ENCODE peak calls at places on chromosomes 3 and 15, in eight cellular contexts. O, W, Q, U, L, H, B and N are unnamed samples.

GRCh38 chr3:61925721-61926120 is 364.4 kb downstream of the PTPRG start:
- DNase-seq in U (no peak), L (no peak), W (peak; percentile 5), O (no peak), Q (peak; percentile 37), B (no peak), H (no peak), N (no peak)

GRCh38 chr15:28953573-28954195 is 67.9 kb downstream of the APBA2 start:
- DNase-seq in U (no peak), L (no peak), O (no peak), H (no peak), W (no peak), Q (peak; percentile 80), B (no peak), N (no peak)

GRCh38 chr3:151210676-151211381 is 7.8 kb upstream of the GPR171 start:
- DNase-seq in Q (no peak), L (no peak), W (no peak), B (no peak), U (no peak), O (no peak), H (no peak), N (peak; percentile 5)

GRCh38 chr3:17891139-17891850 is 148.9 kb upstream of the TBC1D5 start:
- DNase-seq in B (no peak), U (no peak), Q (peak; percentile 68), L (no peak), H (no peak), W (peak; percentile 8), O (no peak), N (no peak)

GRCh38 chr15:65044724-65045481 is at the start of gene SLC51B:
- DNase-seq in L (no peak), W (no peak), U (no peak), O (no peak), H (no peak), B (no peak), Q (no peak), N (no peak)

GRCh38 chr15:58537480-58537879 is 105.7 kb downstream of the LIPC start:
- DNase-seq in L (no peak), Q (no peak), O (no peak), B (no peak), U (no peak), H (no peak), W (no peak), N (no peak)

GRCh38 chr15:25967120-25967519 is 104.0 kb upstream of the ATP10A start:
- DNase-seq in Q (no peak), L (no peak), W (peak; percentile 1), O (no peak), H (no peak), U (no peak), B (no peak), N (no peak)

GRCh38 chr15:99502182-99502581 is 63.6 kb upstream of the MEF2A start:
- DNase-seq in U (no peak), W (no peak), L (no peak), O (no peak), B (peak; percentile 90), Q (no peak), H (no peak), N (no peak)

GRCh38 chr3:71067977-71068376 is 515.6 kb downstream of the FOXP1 start:
- DNase-seq in B (no peak), Q (no peak), U (no peak), L (no peak), W (no peak), H (no peak), O (no peak), N (no peak)

GRCh38 chr3:62724503-62724902 is 150.7 kb downstream of the CADPS start:
- DNase-seq in O (no peak), U (no peak), W (no peak), L (no peak), Q (no peak), H (no peak), B (no peak), N (no peak)

GRCh38 chr3:25585361-25586166 is 79.1 kb downstream of the TOP2B start:
- DNase-seq in B (no peak), L (no peak), O (no peak), H (no peak), Q (peak; percentile 91), W (peak; percentile 17), U (no peak), N (no peak)

GRCh38 chr3:193686665-193687506 is 93.9 kb downstream of the OPA1 start:
- DNase-seq in O (no peak), W (peak; percentile 39), L (no peak), Q (no peak), H (no peak), U (no peak), B (no peak), N (peak; percentile 27)

GRCh38 chr3:14761121-14761672 is 57.6 kb upstream of the FGD5 start:
- DNase-seq in Q (no peak), L (no peak), U (no peak), O (no peak), B (no peak), H (no peak), W (no peak), N (no peak)

GRCh38 chr3:175258763-175259162 is 399.6 kb downstream of the NAALADL2 start:
- DNase-seq in W (peak; percentile 28), U (no peak), Q (no peak), B (no peak), L (no peak), H (no peak), O (no peak), N (no peak)

GRCh38 chr15:33031324-33031736 is 163.2 kb downstream of the FMN1 start:
- DNase-seq in H (no peak), U (no peak), B (no peak), Q (no peak), W (peak; percentile 75), L (peak; percentile 14), O (no peak), N (no peak)

GRCh38 chr3:143469159-143469558 is 349.6 kb downstream of the CHST2 start:
- DNase-seq in B (no peak), L (no peak), O (no peak), W (no peak), Q (no peak), U (no peak), H (no peak), N (no peak)

GRCh38 chr3:101942356-101942755 is 93.0 kb downstream of the NFKBIZ start:
- DNase-seq in Q (no peak), H (no peak), L (no peak), W (no peak), B (no peak), U (no peak), O (no peak), N (no peak)

GRCh38 chr3:187150599-187150998 is 11.3 kb upstream of the RPL39L start:
- DNase-seq in Q (no peak), B (no peak), H (no peak), L (no peak), O (no peak), U (no peak), W (no peak), N (peak; percentile 43)

GRCh38 chr3:53084310-53085001 is 38.6 kb upstream of the SFMBT1 start:
- DNase-seq in B (no peak), L (no peak), Q (no peak), U (peak; percentile 38), W (no peak), H (no peak), O (no peak), N (peak; percentile 18)

DNA sequence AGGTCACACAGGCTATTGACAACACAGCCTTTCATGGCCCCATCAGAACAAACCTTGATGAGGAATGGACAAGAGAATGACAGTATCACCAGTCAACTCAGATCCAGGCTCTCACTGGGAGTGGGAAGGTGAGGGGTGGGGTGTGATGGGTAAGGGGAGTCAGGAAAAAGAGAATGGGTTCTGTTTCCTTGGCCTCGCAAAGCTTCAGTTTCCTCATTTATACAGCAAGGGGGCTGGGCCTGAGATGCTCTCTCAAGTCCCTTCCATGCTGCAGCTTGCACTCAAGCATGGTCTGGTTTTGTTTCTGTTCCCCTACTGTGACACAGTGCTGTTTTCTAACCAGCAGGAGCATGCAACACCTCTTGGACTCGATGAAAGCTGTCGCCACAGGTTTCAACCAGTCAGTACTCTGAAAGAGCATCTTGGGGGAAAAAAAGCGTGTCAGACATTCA is 65.7 kb upstream of the IL12A start:
- DNase-seq in B (peak; percentile 93), H (no peak), U (no peak), O (no peak), Q (peak; percentile 70), L (no peak), W (no peak), N (no peak)
- TF ChIP-seq POLR2A in B (peak; percentile 51), H (no peak), U (no peak), O (no peak), Q (no peak), L (no peak), W (no peak), N (no peak)

DNA sequence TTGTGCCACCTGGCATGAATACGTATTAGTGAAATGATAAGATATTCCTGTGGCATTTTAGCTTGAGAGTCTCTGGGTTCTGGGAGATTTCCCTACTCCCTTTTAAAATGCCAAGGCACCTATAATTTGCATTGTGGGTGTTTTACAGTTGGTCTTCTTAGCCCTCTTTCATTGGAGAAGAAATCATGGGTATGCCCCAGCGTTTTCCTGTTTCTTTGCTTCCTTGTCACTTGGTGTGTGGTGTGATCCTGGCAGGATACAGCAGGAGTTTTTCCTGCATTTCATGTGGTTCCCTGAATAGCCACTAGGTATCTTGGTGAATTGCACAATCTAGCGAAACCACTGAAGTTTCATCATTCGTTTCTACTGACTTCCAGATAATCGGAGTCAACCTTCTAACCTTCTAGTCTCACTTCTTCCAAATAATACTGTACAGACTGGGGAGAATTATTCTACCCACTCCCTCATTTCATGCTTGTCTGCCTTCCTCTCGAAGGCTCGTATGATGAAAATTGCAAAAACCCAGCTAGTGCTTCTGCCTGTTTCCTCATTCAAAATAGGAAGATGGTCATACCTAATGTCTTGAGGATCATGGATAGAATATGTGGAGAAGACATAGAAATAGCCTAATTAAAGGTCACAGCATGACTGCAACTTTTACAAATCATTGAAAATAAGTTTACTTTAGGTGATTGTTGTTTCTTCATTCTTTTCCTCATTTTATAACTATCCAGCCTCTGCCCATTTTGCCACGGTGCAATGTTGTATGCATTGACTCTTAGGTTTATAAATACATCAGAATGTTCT is 2.7 kb downstream of the BHLHE40 start:
- DNase-seq in O (no peak), L (peak; percentile 46), U (no peak), W (peak; percentile 81), H (no peak), Q (no peak), B (no peak), N (peak; percentile 65)
- TF ChIP-seq POLR2A in O (no peak), L (peak; percentile 43), U (no peak), W (peak; percentile 45), H (no peak), Q (no peak), B (no peak), N (peak; percentile 48)

DNA sequence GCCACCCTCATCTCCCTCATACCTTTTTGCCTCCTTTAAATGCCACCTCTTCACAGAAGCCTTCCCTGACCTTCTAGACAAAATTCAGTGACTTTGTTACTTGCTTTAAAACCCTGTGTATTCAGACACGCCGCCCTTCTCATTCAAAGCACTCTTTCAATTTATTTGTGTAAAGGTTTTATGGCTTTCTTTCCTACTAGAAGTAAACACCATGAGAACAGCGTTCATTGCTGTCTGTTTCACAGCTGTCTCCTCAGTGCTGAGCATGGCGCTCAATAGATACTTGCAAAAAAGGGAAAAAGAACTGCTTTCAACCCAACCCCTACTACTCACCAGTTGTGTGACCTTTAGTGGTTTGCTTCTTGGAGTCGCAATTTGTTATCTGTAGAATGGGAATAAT is 17.0 kb downstream of the ATXN7 start:
- DNase-seq in U (no peak), O (no peak), B (no peak), L (no peak), W (no peak), H (no peak), Q (no peak), N (no peak)
- TF ChIP-seq POLR2A in U (no peak), O (no peak), B (no peak), L (no peak), W (no peak), H (no peak), Q (no peak), N (no peak)

GRCh38 chr3:152269423-152270144 is 855 bp downstream of the MBNL1 start:
- DNase-seq in Q (peak; percentile 94), L (peak; percentile 80), U (no peak), H (no peak), B (no peak), O (peak; percentile 18), W (peak; percentile 94), N (peak; percentile 86)
- TF ChIP-seq POLR2A in Q (peak; percentile 59), L (peak; percentile 64), U (no peak), H (no peak), B (no peak), O (no peak), W (peak; percentile 34), N (no peak)